ENCODE peak calls at places on chromosomes 12 and 14, in nine cellular contexts. I is CD8-positive, alpha-beta T cell; B is cardiac muscle cell; O is GM20000; G is fibroblast of the aortic adventitia; T is suprapubic skin; U is AG09309; P is HFFc6; Z is sigmoid colon. A is an unnamed sample.

GRCh38 chr14:68495101-68495637 is 297.7 kb downstream of the ZFP36L1 start:
- DNase-seq in I (no peak), B (no peak), O (no peak), G (no peak), T (no peak), U (no peak), P (no peak), Z (no peak), A (no peak)

GRCh38 chr14:76080009-76080408 is 71.7 kb upstream of the GPATCH2L start:
- DNase-seq in I (no peak), B (no peak), O (no peak), G (no peak), T (no peak), U (no peak), P (no peak), Z (no peak), A (no peak)

GRCh38 chr14:32932921-32933622 is 5.6 kb upstream of the NPAS3 start:
- DNase-seq in I (no peak), B (no peak), O (peak; percentile 18), G (no peak), T (no peak), U (no peak), P (no peak), Z (peak; percentile 70), A (no peak)

GRCh38 chr14:90111895-90112534 is 50.2 kb downstream of the KCNK13 start:
- DNase-seq in I (no peak), B (no peak), O (no peak), G (peak; percentile 51), T (no peak), U (no peak), P (peak; percentile 92), Z (no peak), A (no peak)

GRCh38 chr12:41521872-41522379 is 333.8 kb downstream of the PDZRN4 start:
- DNase-seq in I (no peak), B (peak; percentile 88), O (peak; percentile 34), G (peak; percentile 53), T (no peak), U (peak; percentile 54), P (peak; percentile 88), Z (no peak), A (peak; percentile 37)

GRCh38 chr14:78175412-78175811 is 5.2 kb downstream of the NRXN3 start:
- DNase-seq in I (no peak), B (no peak), O (no peak), G (no peak), T (no peak), U (no peak), P (no peak), Z (no peak), A (no peak)

GRCh38 chr12:120089105-120089504 is 27.4 kb downstream of the RAB35 start:
- DNase-seq in I (no peak), B (peak; percentile 13), O (no peak), G (no peak), T (no peak), U (no peak), P (no peak), Z (no peak), A (no peak)

GRCh38 chr12:40002178-40003169 is 103.4 kb downstream of the SLC2A13 start:
- DNase-seq in I (no peak), B (no peak), O (no peak), G (no peak), T (no peak), U (no peak), P (no peak), Z (no peak), A (no peak)

GRCh38 chr12:72432037-72432604 is 160.0 kb downstream of the TRHDE start:
- DNase-seq in I (no peak), B (no peak), O (no peak), G (no peak), T (no peak), U (no peak), P (no peak), Z (no peak), A (no peak)

DNA sequence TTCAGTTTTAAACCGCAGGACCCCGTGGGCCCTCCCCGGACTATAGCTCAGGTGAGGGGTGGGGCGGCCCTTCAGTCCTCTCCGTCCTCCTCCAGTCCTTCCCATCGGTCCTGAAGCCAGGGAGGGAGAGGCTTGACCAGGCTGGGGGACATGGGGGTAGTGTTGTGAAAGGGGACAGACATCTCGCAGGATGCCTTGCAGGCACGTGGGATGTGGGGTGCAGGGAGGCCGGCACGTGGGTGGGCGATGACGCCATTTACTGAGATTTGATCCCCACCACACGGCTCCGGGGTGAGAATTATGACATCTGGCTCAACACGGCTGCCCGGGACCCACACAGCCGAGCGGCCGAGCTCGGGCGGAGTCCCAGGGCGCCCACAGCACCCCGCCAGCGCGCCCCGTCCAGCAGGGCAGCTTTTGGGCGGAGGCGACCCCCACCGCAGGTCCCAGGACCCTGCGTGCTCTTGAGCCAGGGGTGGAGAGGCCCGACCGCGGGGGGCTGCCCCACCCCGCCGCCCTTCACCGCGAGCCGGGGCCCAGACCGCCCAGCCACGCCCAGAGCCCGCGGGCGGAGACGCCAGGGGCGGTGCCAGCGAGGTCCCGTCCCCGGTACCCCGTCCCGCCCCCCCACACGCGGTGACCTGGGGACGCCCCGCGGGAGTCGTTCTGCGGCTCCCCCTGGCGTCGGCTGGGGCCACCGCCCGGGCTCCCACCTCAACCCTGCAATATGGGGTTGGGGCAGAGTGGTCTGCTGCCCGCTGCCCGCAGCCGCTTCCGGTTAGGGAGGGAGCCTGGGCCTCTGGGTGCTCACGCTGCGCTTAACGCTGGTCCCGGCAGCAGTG is 3.3 kb upstream of the EXOC3L4 start:
- DNase-seq in I (peak; percentile 69), B (peak; percentile 56), O (peak; percentile 96), G (peak; percentile 14), T (no peak), U (no peak), P (no peak), Z (no peak), A (no peak)
- TF ChIP-seq CTCF in I (peak; percentile 68), B (peak; percentile 38), O (peak; percentile 57), G (peak; percentile 42), T (no peak), U (peak; percentile 39), P (peak; percentile 75), Z (peak; percentile 57), A (peak; percentile 40)

GRCh38 chr14:55562135-55562534 is 17.9 kb upstream of the KTN1 start:
- DNase-seq in I (no peak), B (no peak), O (no peak), G (no peak), T (no peak), U (no peak), P (no peak), Z (no peak), A (no peak)

GRCh38 chr14:55553791-55554190 is 26.2 kb upstream of the KTN1 start:
- DNase-seq in I (no peak), B (no peak), O (no peak), G (no peak), T (no peak), U (no peak), P (no peak), Z (no peak), A (no peak)

GRCh38 chr14:55556929-55557623 is 22.9 kb upstream of the KTN1 start:
- DNase-seq in I (no peak), B (peak; percentile 92), O (no peak), G (peak; percentile 90), T (peak; percentile 78), U (peak; percentile 79), P (peak; percentile 89), Z (peak; percentile 85), A (peak; percentile 88)
- TF ChIP-seq CTCF in I (no peak), B (no peak), O (no peak), G (no peak), T (no peak), U (no peak), P (no peak), Z (no peak), A (no peak)

GRCh38 chr14:103045387-103045869 is 11.9 kb downstream of the CDC42BPB start:
- DNase-seq in I (no peak), B (no peak), O (peak; percentile 57), G (no peak), T (no peak), U (no peak), P (no peak), Z (no peak), A (no peak)
- TF ChIP-seq CTCF in I (no peak), B (no peak), O (no peak), G (no peak), T (no peak), U (no peak), P (no peak), Z (no peak), A (no peak)

GRCh38 chr12:96698965-96699364 is 208.1 kb upstream of the NEDD1 start:
- DNase-seq in I (no peak), B (no peak), O (no peak), G (no peak), T (no peak), U (no peak), P (no peak), Z (no peak), A (no peak)

GRCh38 chr12:96698521-96698920 is 208.5 kb upstream of the NEDD1 start:
- DNase-seq in I (no peak), B (no peak), O (no peak), G (peak; percentile 30), T (no peak), U (no peak), P (no peak), Z (no peak), A (no peak)
- TF ChIP-seq CTCF in I (no peak), B (no peak), O (no peak), G (peak; percentile 39), T (no peak), U (peak; percentile 55), P (peak; percentile 68), Z (no peak), A (no peak)

DNA sequence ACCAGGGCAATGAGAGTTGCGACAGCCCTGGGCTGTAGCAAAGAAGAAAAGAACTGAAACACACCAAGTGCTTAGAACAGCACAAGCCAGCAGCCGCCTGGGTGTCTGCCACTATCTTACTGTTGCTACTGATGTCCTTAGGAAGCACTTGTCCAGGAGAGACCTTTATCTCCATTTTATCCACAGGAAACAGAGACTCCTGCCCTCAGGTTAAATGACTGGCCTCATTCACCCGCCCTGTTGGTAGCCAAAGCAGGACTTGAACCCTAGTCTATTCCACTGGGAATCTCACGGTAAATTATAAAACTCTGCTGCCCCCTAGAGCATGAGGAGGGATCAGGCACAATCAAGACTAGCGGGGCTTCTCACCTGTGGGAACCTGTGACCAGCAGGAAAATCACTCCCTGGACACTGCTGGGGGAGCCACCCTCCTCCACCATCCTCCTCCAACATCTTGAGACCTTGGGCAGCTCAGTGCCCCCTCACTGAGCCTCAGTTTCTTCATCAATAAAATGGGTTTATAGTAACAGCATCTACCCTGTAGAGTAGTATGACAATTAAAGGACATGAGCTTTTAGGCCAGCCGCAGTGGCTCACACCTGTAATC is 20.5 kb upstream of the TESC start:
- DNase-seq in I (no peak), B (no peak), O (peak; percentile 65), G (no peak), T (no peak), U (no peak), P (no peak), Z (no peak), A (no peak)
- TF ChIP-seq CTCF in I (peak; percentile 72), B (peak; percentile 55), O (peak; percentile 60), G (peak; percentile 58), T (peak; percentile 31), U (peak; percentile 59), P (peak; percentile 75), Z (peak; percentile 67), A (peak; percentile 41)

GRCh38 chr12:64780531-64781373 is 21.5 kb upstream of the GNS start:
- DNase-seq in I (no peak), B (no peak), O (peak; percentile 64), G (no peak), T (peak; percentile 67), U (no peak), P (no peak), Z (peak; percentile 64), A (no peak)
- TF ChIP-seq CTCF in I (no peak), B (no peak), O (no peak), G (no peak), T (no peak), U (no peak), P (no peak), Z (no peak), A (no peak)

A was measured in AG09319.